ENCODE peak calls at places on chromosomes 3 and 15, in seven cellular contexts. I is upper lobe of left lung, X is GM23338, Z is HCT116, L is Panc1, H is HepG2, J is GM12878. R is an unnamed sample.

GRCh38 chr3:133944181-133944580 is 48.5 kb upstream of the RAB6B start:
- ATAC-seq in Z (peak), I (no peak), L (peak), J (no peak), H (no peak), X (no peak), R (no peak)

GRCh38 chr15:63338170-63338569 is 43.5 kb downstream of the CA12 start:
- ATAC-seq in I (no peak), Z (no peak), J (no peak), X (no peak), L (no peak), H (no peak), R (no peak)

GRCh38 chr3:147702499-147702898 is 293.3 kb downstream of the ZIC1 start:
- ATAC-seq in X (no peak), L (no peak), J (no peak), H (peak), I (no peak), Z (no peak), R (no peak)

GRCh38 chr3:142983318-142983717 is 18.1 kb upstream of the U2SURP start:
- ATAC-seq in J (no peak), X (no peak), H (peak), Z (no peak), L (no peak), I (no peak), R (no peak)

GRCh38 chr3:37016903-37017302 is 23.6 kb downstream of the MLH1 start:
- ATAC-seq in H (no peak), I (no peak), X (no peak), Z (no peak), J (no peak), L (no peak), R (no peak)

GRCh38 chr15:91784973-91785709 is 68.4 kb upstream of the SLCO3A1 start:
- ATAC-seq in J (no peak), Z (no peak), I (no peak), H (no peak), X (no peak), L (no peak), R (no peak)

GRCh38 chr3:141530133-141530768 is 43.4 kb downstream of the RASA2 start:
- ATAC-seq in X (no peak), I (no peak), H (no peak), L (no peak), Z (no peak), J (no peak), R (no peak)

GRCh38 chr15:80924278-80924677 is 65.3 kb downstream of the MESD start:
- ATAC-seq in L (no peak), Z (no peak), X (no peak), J (no peak), I (no peak), H (no peak), R (no peak)

GRCh38 chr15:35020974-35021373 is 32.9 kb upstream of the ZNF770 start:
- ATAC-seq in L (peak), H (peak), J (no peak), Z (peak), X (peak), I (no peak), R (no peak)

GRCh38 chr3:43345877-43346276 is 59.5 kb downstream of the SNRK start:
- ATAC-seq in L (no peak), X (peak), H (no peak), I (no peak), J (no peak), Z (no peak), R (no peak)

GRCh38 chr15:67543348-67543718 is 830 bp downstream of the MAP2K5 start:
- ATAC-seq in X (no peak), Z (peak), I (no peak), J (peak), H (peak), L (peak), R (peak)

GRCh38 chr15:64893481-64894394 is 18.0 kb upstream of the ANKDD1A start:
- ATAC-seq in H (peak), L (no peak), Z (peak), X (peak), J (peak), I (peak), R (peak)

GRCh38 chr3:155069729-155070128 is 10.4 kb upstream of the MME start:
- ATAC-seq in X (no peak), Z (no peak), J (no peak), I (no peak), L (no peak), H (no peak), R (no peak)

GRCh38 chr3:142276780-142277179 is 51.4 kb upstream of the GK5 start:
- ATAC-seq in L (no peak), X (no peak), I (peak), H (no peak), J (no peak), Z (no peak), R (peak)

GRCh38 chr3:184299488-184300376 is 691 bp downstream of the PSMD2 start:
- ATAC-seq in J (no peak), L (peak), X (no peak), H (peak), Z (no peak), I (no peak), R (no peak)

GRCh38 chr3:45198264-45199260 is 27.5 kb downstream of the TMEM158 start:
- ATAC-seq in Z (peak), L (no peak), I (no peak), J (no peak), H (no peak), X (no peak), R (no peak)

GRCh38 chr3:155455765-155456164 is 162.3 kb upstream of the STRIT1 start:
- ATAC-seq in H (no peak), I (no peak), J (no peak), Z (no peak), X (no peak), L (no peak), R (no peak)

GRCh38 chr15:63969652-63970421 is 76.4 kb downstream of the DAPK2 start:
- ATAC-seq in H (no peak), J (no peak), Z (no peak), L (no peak), I (peak), X (no peak), R (no peak)

GRCh38 chr3:171026584-171027293 is at the start of gene SLC2A2:
- ATAC-seq in H (peak), X (no peak), Z (no peak), I (no peak), L (no peak), J (no peak), R (no peak)

GRCh38 chr3:171023566-171023965 is 3.0 kb downstream of the SLC2A2 start:
- ATAC-seq in X (no peak), Z (no peak), L (no peak), I (no peak), H (no peak), J (no peak), R (no peak)

GRCh38 chr3:171028779-171029232 is 2.3 kb upstream of the SLC2A2 start:
- ATAC-seq in X (no peak), J (no peak), L (no peak), H (no peak), I (no peak), Z (no peak), R (peak)

DNA sequence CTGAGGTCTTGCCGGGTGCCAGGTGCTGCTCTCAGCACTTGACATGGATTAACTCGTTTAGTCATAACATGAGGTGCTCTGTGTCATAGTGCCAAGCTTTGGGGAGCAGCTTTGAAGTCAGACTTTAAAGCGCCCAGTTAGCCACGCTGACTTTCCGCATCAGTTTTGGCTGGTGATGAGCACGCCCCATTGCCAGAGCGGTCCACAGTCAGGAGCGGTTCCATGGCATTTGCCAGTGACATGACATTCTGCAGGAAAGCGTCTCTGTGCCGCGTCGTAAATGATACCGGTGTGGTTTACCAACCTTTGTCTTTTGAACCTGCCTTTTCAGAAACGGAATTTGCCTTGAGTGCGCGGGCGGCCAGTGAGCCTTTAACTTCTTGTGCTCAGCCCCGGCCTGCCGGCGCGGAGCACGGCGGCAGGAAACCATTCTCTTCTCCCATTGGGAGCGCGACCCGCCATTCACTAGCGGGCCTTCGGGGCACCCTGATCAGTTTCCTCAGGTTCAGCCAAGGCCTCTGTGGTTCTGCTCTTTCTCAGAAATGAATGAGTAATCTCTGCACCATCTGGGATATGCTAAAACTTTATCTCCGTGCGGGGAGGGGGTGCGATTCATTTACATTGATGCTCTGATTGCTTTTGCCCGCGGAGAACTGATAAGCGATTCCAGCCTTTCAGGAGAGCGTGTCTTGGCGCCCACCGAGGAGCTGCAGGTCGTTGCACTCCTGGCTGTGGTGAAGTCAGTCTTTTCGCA is 1.7 kb upstream of the SLC2A2 start:
- ATAC-seq in J (peak), L (peak), I (peak), X (peak), H (peak), Z (no peak), R (peak)
- H3K4me3 ChIP-seq in J (no peak), L (no peak), I (no peak), X (peak), H (peak), Z (no peak), R (peak)

GRCh38 chr15:78264304-78265136 is at the start of gene DNAJA4:
- ATAC-seq in I (no peak), J (peak), Z (peak), H (no peak), L (peak), X (peak), R (peak)
- TF ChIP-seq CTCF in I (no peak), J (no peak), Z (no peak), H (no peak), L (peak), X (no peak), R (no peak)

GRCh38 chr3:90099493-90099892 is 992.1 kb downstream of the EPHA3 start:
- ATAC-seq in J (no peak), X (no peak), Z (no peak), L (no peak), H (no peak), I (no peak), R (no peak)
- TF ChIP-seq POLR2AphosphoS5 in J (no peak), X (no peak), Z (no peak), L (no peak), H (no peak), I (no peak), R (no peak)

GRCh38 chr3:66314455-66314854 is 93.7 kb downstream of the SLC25A26 start:
- ATAC-seq in X (no peak), J (no peak), L (no peak), H (no peak), I (no peak), Z (no peak), R (no peak)

GRCh38 chr3:66317750-66318366 is 97.1 kb downstream of the SLC25A26 start:
- ATAC-seq in X (no peak), H (no peak), L (no peak), Z (no peak), I (no peak), J (no peak), R (no peak)

DNA sequence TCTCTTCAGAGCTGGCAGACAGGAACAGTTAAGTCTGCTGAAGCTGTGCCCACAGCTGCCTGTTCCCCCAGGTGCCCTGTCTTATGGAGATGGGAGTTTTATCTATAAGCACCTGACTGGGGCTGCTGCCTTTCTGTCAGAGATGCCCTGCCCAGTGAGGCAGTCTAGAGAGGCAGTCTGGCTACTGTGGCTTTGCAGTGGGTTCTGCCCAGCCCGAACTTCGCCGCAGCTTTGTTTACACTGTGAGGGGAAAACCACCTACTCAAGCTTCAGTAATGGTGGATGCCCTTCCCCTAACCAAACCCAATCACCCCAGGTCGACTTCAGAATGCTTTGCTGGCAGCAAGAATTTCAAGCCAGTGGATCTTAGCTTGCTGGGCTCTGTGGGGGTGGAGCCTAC is 91.2 kb downstream of the SLC25A26 start:
- ATAC-seq in J (no peak), L (no peak), X (no peak), Z (no peak), I (no peak), H (no peak), R (no peak)
- H3K4me3 ChIP-seq in J (no peak), L (no peak), X (no peak), Z (no peak), I (no peak), H (no peak), R (no peak)

DNA sequence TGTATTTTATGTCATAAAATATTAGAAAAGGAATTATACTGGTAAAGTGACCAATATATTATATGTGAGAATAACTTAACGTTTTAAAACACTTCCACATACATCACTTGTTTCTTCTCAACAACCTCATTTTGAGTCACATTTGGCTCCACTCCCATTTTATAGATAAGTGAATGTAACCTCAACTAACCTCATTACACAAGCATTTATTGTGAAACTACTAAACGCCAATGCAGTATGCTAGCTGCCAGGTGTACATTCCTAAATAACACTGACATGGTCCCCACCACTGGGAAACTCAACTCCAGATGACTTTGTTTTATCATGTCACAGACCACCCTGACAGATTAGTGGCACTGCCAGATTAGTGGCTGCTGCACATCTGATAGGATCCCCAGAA is 249.7 kb upstream of the CNTN4 start:
- ATAC-seq in J (no peak), H (no peak), I (no peak), L (no peak), X (no peak), Z (no peak), R (no peak)
- TF ChIP-seq CTCF in J (no peak), H (no peak), I (no peak), L (no peak), X (no peak), Z (no peak), R (no peak)

DNA sequence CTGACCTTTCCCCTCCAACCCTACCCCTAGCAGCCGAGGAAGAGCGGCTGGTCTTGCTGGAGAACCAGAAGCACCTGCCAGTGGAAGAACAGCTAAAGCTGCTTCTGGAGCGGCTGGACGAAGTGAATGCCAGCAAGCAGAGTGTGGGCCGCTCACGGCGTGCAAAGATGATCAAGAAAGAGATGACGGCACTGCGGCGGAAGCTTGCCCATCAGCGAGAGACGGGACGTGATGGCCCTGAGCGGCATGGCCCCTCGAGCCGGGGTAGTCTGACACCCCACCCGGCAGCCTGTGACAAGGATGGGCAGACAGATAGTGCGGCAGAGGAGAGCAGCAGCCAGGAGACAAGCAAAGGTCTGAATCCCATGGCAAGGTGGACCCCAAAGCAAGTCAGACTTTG is 6.2 kb upstream of the OGG1 start:
- ATAC-seq in Z (no peak), X (no peak), J (no peak), H (no peak), I (no peak), L (no peak), R (no peak)
- TF ChIP-seq POLR2AphosphoS5 in Z (no peak), X (no peak), J (no peak), H (no peak), I (no peak), L (no peak), R (no peak)

DNA sequence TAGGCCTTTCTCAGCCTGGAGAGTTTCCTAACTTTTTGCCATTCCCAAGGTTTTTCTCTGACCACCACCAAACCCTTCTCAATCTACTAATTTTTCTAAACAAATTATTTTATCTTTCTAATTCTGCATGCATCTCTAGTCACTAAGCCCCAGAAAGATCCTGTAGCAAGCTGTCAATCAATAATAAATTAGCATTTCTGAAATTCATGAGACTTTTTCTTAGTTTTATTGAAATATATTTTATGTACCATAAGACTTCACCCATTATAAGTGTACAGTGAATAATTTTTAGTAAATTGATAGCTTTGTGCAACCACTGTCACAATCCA is 22.4 kb upstream of the AP4E1 start:
- ATAC-seq in I (no peak), L (no peak), Z (peak), H (no peak), X (no peak), J (no peak), R (no peak)
- H3K4me3 ChIP-seq in I (no peak), L (peak), Z (no peak), H (no peak), X (no peak), J (no peak), R (no peak)

GRCh38 chr3:146065573-146066006 is 95.4 kb downstream of the PLOD2 start:
- ATAC-seq in I (no peak), X (no peak), Z (no peak), H (no peak), J (no peak), L (no peak), R (no peak)
- TF ChIP-seq CTCF in I (peak), X (peak), Z (peak), H (peak), J (peak), L (peak), R (peak)

GRCh38 chr3:154060606-154061380 is 60.4 kb upstream of the ARHGEF26 start:
- ATAC-seq in L (no peak), X (peak), I (peak), H (no peak), J (no peak), Z (no peak), R (peak)
- TF ChIP-seq POLR2AphosphoS5 in L (no peak), X (no peak), I (no peak), H (no peak), J (no peak), Z (no peak), R (peak)

DNA sequence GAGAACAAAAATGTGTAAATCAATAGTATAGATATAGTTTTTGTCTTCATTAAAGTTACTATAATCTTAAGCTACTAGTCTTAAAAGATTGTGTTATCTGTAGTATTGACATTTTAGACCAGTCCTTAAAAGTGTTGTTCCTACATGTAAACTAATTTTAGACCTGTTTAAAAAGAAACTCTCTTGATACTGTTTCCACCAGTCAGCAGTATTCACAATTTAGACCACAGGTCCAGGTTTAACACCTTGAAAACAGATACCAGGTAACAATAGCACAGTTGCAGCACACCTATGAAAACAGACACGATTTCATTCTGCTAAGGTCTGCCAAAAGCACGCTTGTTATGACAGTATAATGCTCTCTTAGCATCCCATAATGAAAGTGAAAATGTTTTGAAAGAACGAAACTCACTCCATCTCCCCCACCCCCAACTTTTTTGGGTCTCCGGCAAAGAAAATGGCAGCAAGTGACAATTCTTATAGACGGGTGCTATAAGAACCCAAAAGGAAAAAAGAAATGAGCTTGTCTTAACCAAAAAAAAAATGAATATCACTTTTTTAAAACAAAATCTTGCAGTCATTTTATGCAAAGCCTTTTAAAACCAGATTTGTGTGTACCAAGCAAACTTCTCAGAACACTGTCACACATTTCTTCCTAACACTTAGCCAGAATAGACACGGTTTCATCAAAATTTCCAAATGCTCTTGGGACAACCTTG is 1.6 kb downstream of the EIF4E3 start:
- ATAC-seq in X (no peak), I (no peak), Z (no peak), J (peak), H (no peak), L (no peak), R (no peak)
- H3K4me3 ChIP-seq in X (peak), I (no peak), Z (no peak), J (no peak), H (no peak), L (no peak), R (peak)

R was measured in gastroesophageal sphincter.